ENCODE peak calls at places on chromosome 5, in four cellular contexts. O is K562, L is GM12878, P is IMR-90. M is an unnamed sample.

GRCh38 chr5:41517909-41518308 is 7.5 kb upstream of the PLCXD3 start:
- DNase-seq in O (no peak), L (no peak), P (peak; percentile 34), M (no peak)

GRCh38 chr5:91490340-91490739 is 107.2 kb upstream of the ARRDC3 start:
- DNase-seq in O (no peak), L (no peak), P (no peak), M (no peak)

GRCh38 chr5:51382759-51383493 is at the start of gene ISL1:
- DNase-seq in O (peak; percentile 26), L (no peak), P (peak; percentile 55), M (peak; percentile 90)

GRCh38 chr5:110631236-110631635 is 95.2 kb downstream of the TMEM232 start:
- DNase-seq in O (no peak), L (no peak), P (no peak), M (no peak)

GRCh38 chr5:102823441-102823874 is 68.4 kb downstream of the PAM start:
- DNase-seq in O (no peak), L (no peak), P (peak; percentile 62), M (peak; percentile 71)

GRCh38 chr5:133952729-133953567 is 15.5 kb downstream of the C5orf15 start:
- DNase-seq in O (no peak), L (no peak), P (peak; percentile 95), M (peak; percentile 74)

GRCh38 chr5:1910861-1911772 is 28.4 kb upstream of the IRX4 start:
- DNase-seq in O (no peak), L (no peak), P (no peak), M (no peak)

GRCh38 chr5:126301056-126301455 is 122.2 kb upstream of the GRAMD2B start:
- DNase-seq in O (no peak), L (no peak), P (no peak), M (no peak)

GRCh38 chr5:78587081-78587774 is 61.3 kb downstream of the LHFPL2 start:
- DNase-seq in O (no peak), L (no peak), P (no peak), M (no peak)

GRCh38 chr5:173451031-173451430 is 122.8 kb upstream of the STC2 start:
- DNase-seq in O (peak; percentile 63), L (no peak), P (peak; percentile 28), M (no peak)

GRCh38 chr5:150516011-150516410 is 8.1 kb downstream of the NDST1 start:
- DNase-seq in O (peak; percentile 43), L (no peak), P (peak; percentile 85), M (peak; percentile 44)

GRCh38 chr5:109823597-109823996 is 133.9 kb downstream of the MAN2A1 start:
- DNase-seq in O (no peak), L (no peak), P (peak; percentile 67), M (no peak)

GRCh38 chr5:132981288-132981687 is 17.9 kb upstream of the AFF4 start:
- DNase-seq in O (peak; percentile 50), L (no peak), P (no peak), M (no peak)

GRCh38 chr5:141657937-141658545 is 6.8 kb upstream of the FCHSD1 start:
- DNase-seq in O (peak; percentile 46), L (no peak), P (peak; percentile 98), M (peak; percentile 77)

GRCh38 chr5:181217805-181218065 is 5.3 kb upstream of the TRIM41 start:
- DNase-seq in O (peak; percentile 19), L (no peak), P (no peak), M (no peak)

GRCh38 chr5:31645420-31646081 is 6.6 kb downstream of the PDZD2 start:
- DNase-seq in O (no peak), L (no peak), P (no peak), M (no peak)

GRCh38 chr5:132451387-132451786 is 39.2 kb downstream of the IRF1 start:
- DNase-seq in O (no peak), L (no peak), P (peak; percentile 59), M (no peak)

GRCh38 chr5:35811108-35811741 is 45.5 kb upstream of the IL7R start:
- DNase-seq in O (no peak), L (no peak), P (peak; percentile 47), M (no peak)

GRCh38 chr5:153998768-153999167 is 39.9 kb downstream of the FAM114A2 start:
- DNase-seq in O (no peak), L (no peak), P (no peak), M (no peak)

GRCh38 chr5:166671818-166672217 is 1619.6 kb upstream of the WWC1 start:
- DNase-seq in O (no peak), L (no peak), P (no peak), M (no peak)

GRCh38 chr5:2156358-2157059 is 273.8 kb upstream of the IRX4 start:
- DNase-seq in O (no peak), L (no peak), P (no peak), M (no peak)

GRCh38 chr5:112642885-112643284 is 94.8 kb upstream of the APC start:
- DNase-seq in O (no peak), L (no peak), P (no peak), M (no peak)

DNA sequence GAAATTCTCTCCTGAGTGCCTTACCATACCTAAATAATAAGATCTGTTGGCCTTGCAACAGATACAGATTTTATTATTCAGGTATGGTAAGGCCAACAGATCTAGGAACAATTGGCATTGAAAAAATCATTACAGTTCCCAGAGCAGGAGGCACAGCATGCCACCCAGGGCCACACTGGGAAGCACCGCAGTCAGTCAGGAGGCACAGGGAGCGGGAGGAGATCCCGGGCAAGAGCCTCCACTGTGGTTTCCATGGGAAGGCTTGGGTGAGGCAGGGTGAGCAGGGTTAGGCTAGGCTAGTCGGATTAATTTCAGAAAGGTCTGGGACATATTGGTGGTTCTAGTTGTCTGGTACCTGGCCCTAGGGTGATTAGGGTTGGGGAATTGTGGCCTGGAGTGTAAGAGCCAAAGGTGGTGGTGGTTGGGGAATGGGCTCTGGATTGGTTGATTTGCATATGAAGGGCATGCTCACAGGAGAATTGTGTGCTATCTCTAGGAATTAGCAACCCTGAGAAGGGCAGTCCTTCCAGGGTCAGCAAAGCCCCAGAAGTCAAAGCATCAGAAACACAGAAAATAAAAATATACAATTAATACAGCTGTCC is 111.4 kb downstream of the PDE8B start:
- DNase-seq in O (no peak), L (no peak), P (no peak), M (no peak)
- H3K4me2 ChIP-seq in O (no peak overlapping the region), L (no peak overlapping the region), P (no peak overlapping the region), M (no peak overlapping the region)

GRCh38 chr5:773517-774264 is 10.8 kb downstream of the ZDHHC11B start:
- DNase-seq in O (no peak), L (no peak), P (no peak), M (no peak)
- TF ChIP-seq FOS in O (no peak), L (no peak), P (no peak), M (no peak)

DNA sequence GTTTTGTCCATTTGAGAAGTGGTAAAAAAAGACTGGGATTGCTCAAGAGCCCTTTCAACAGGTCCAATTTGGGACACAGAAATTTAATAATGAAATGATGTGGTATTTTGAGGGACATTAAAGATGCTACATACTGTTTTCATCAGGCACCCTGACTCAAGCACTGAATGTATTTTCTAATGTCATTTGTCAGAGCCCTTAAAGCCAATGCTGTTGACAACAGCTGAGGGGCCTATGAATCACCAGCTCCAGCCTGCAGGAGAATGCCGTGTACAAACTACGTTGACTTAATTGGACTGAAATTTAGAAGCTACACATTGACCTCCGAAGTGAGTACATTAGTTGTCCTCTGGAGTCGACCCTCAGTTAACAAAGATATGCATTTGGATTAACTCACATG is 147.4 kb upstream of the PIK3R1 start:
- DNase-seq in O (no peak), L (no peak), P (peak; percentile 17), M (no peak)
- H3K4me2 ChIP-seq in O (no peak overlapping the region), L (no peak overlapping the region), P (no peak overlapping the region), M (no peak overlapping the region)

GRCh38 chr5:123142206-123142915 is 53.3 kb downstream of the PRDM6 start:
- DNase-seq in O (no peak), L (no peak), P (no peak), M (no peak)
- TF ChIP-seq FOS in O (no peak), L (no peak), P (no peak), M (no peak)

GRCh38 chr5:10626473-10627013 is 62.7 kb downstream of the ANKRD33B start:
- DNase-seq in O (no peak), L (no peak), P (peak; percentile 50), M (no peak)
- H3K4me2 ChIP-seq in O (no peak overlapping the region), L (peak overlapping the region; percentile 75), P (peak overlapping the region; percentile 1), M (no peak overlapping the region)

DNA sequence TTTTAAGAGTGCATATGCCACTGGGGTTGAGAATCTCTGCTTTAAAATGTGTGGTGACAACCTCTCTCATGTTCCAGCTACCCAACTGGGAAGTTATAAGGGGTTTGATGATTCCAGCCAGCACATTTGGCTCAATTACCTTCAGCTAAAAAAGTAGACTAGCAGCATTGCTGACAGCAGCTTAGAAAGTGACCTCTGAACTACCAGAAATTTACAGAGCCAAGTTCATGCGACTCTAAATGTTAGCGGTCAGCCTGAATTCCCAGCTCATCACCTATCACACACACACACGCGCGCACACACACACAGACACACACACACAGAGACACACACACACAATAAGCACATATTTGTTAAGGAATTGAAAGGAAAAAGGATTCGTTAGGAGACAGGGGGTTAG is 377.5 kb downstream of the TMEM167A start:
- DNase-seq in O (no peak), L (no peak), P (no peak), M (no peak)
- TF ChIP-seq FOS in O (no peak), L (no peak), P (no peak), M (no peak)